ENCODE peak calls at places on chromosomes 4 and X, in five cellular contexts. One of them, this sample, is unnamed. For H3K4me1, the result is how much of the 10 kb centered on the place peaks cover.

GRCh38 chr4:3729188-3729884 is 36.8 kb upstream of the ADRA2C start:
- DNase-seq in suprapubic skin: no peak
- DNase-seq in endothelial cell of umbilical vein: no peak
- DNase-seq in heart left ventricle: no peak
- DNase-seq in gastrocnemius medialis: no peak
- DNase-seq in this sample: no peak

GRCh38 chr4:106329027-106329618 is 12.8 kb downstream of the AIMP1 start:
- DNase-seq in gastrocnemius medialis: no peak
- DNase-seq in heart left ventricle: no peak
- DNase-seq in endothelial cell of umbilical vein: peak
- DNase-seq in suprapubic skin: no peak
- DNase-seq in this sample: no peak

GRCh38 chr4:95317124-95317820 is 231.5 kb downstream of the UNC5C start:
- DNase-seq in heart left ventricle: no peak
- DNase-seq in endothelial cell of umbilical vein: peak
- DNase-seq in gastrocnemius medialis: no peak
- DNase-seq in suprapubic skin: no peak
- DNase-seq in this sample: no peak

GRCh38 chrX:109954333-109954732 is 48.6 kb upstream of the TMEM164 start:
- DNase-seq in heart left ventricle: no peak
- DNase-seq in gastrocnemius medialis: no peak
- DNase-seq in endothelial cell of umbilical vein: peak
- DNase-seq in suprapubic skin: no peak
- DNase-seq in this sample: no peak

GRCh38 chr4:85398276-85398675 is 76.7 kb upstream of the ARHGAP24 start:
- DNase-seq in suprapubic skin: no peak
- DNase-seq in endothelial cell of umbilical vein: no peak
- DNase-seq in heart left ventricle: peak
- DNase-seq in gastrocnemius medialis: no peak
- DNase-seq in this sample: no peak

GRCh38 chrX:132594129-132594528 is 105.3 kb upstream of the MBNL3 start:
- DNase-seq in heart left ventricle: no peak
- DNase-seq in endothelial cell of umbilical vein: no peak
- DNase-seq in suprapubic skin: no peak
- DNase-seq in gastrocnemius medialis: no peak
- DNase-seq in this sample: no peak

GRCh38 chrX:7132335-7133035 is 15.0 kb upstream of the STS start:
- DNase-seq in heart left ventricle: peak
- DNase-seq in gastrocnemius medialis: no peak
- DNase-seq in suprapubic skin: no peak
- DNase-seq in endothelial cell of umbilical vein: peak
- DNase-seq in this sample: no peak

GRCh38 chr4:60962286-60962685 is 237.8 kb upstream of the ADGRL3 start:
- DNase-seq in heart left ventricle: no peak
- DNase-seq in gastrocnemius medialis: no peak
- DNase-seq in endothelial cell of umbilical vein: no peak
- DNase-seq in suprapubic skin: no peak
- DNase-seq in this sample: no peak

GRCh38 chrX:138754861-138755260 is 43.3 kb upstream of the FGF13 start:
- DNase-seq in endothelial cell of umbilical vein: no peak
- DNase-seq in gastrocnemius medialis: no peak
- DNase-seq in suprapubic skin: no peak
- DNase-seq in heart left ventricle: no peak
- DNase-seq in this sample: no peak

GRCh38 chrX:47918274-47918673 is 81.6 kb downstream of the ZNF81 start:
- DNase-seq in suprapubic skin: no peak
- DNase-seq in gastrocnemius medialis: no peak
- DNase-seq in endothelial cell of umbilical vein: no peak
- DNase-seq in heart left ventricle: no peak
- DNase-seq in this sample: no peak

GRCh38 chr4:10192331-10192730 is 75.7 kb upstream of the WDR1 start:
- DNase-seq in suprapubic skin: no peak
- DNase-seq in heart left ventricle: no peak
- DNase-seq in gastrocnemius medialis: no peak
- DNase-seq in endothelial cell of umbilical vein: no peak
- DNase-seq in this sample: no peak

GRCh38 chrX:136525738-136526606 is 6.0 kb upstream of the VGLL1 start:
- DNase-seq in suprapubic skin: no peak
- DNase-seq in gastrocnemius medialis: peak
- DNase-seq in endothelial cell of umbilical vein: peak
- DNase-seq in heart left ventricle: peak
- DNase-seq in this sample: no peak

GRCh38 chr4:165204462-165204830 is 2.9 kb upstream of the KLHL2 start:
- DNase-seq in endothelial cell of umbilical vein: peak
- DNase-seq in heart left ventricle: no peak
- DNase-seq in suprapubic skin: no peak
- DNase-seq in gastrocnemius medialis: no peak
- DNase-seq in this sample: no peak

GRCh38 chrX:18654873-18655836 is 16.8 kb downstream of the RS1 start:
- DNase-seq in gastrocnemius medialis: no peak
- DNase-seq in suprapubic skin: no peak
- DNase-seq in heart left ventricle: no peak
- DNase-seq in endothelial cell of umbilical vein: no peak
- DNase-seq in this sample: no peak

GRCh38 chrX:29229802-29230201 is 642.6 kb downstream of the IL1RAPL1 start:
- DNase-seq in heart left ventricle: no peak
- DNase-seq in suprapubic skin: no peak
- DNase-seq in gastrocnemius medialis: no peak
- DNase-seq in endothelial cell of umbilical vein: no peak
- DNase-seq in this sample: no peak

DNA sequence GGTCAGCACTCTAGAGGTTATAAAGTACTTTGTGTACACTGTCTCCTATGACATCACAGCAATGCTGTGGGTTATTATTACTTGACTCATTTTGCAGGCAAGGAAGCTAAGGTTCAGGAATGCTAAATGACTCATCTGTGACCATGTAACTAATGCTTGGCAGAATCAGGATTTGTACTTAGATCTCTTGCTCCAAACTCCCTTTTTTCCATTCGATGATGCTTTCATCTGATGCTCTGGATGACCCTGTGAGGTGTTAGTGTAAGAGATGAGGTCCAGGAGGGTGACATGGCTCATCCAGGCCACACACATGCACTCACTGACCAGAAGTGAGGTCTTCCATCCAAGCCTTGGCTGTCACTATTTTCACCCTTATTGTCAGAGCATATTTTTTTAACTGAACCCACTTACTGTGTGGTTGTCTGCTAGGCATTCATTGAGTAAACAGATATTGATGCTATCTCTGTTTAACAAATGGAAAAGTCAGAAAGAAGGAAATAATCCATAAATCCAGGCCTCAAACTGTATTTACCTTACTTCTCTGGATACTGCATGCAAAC is 59.0 kb downstream of the RHOH start:
- DNase-seq in heart left ventricle: no peak
- DNase-seq in gastrocnemius medialis: no peak
- DNase-seq in endothelial cell of umbilical vein: peak
- DNase-seq in suprapubic skin: no peak
- DNase-seq in this sample: no peak
- H3K27ac ChIP-seq in heart left ventricle: no peak
- H3K27ac ChIP-seq in gastrocnemius medialis: no peak
- H3K27ac ChIP-seq in endothelial cell of umbilical vein: peak
- H3K27ac ChIP-seq in suprapubic skin: no peak
- H3K27ac ChIP-seq in this sample: no peak

DNA sequence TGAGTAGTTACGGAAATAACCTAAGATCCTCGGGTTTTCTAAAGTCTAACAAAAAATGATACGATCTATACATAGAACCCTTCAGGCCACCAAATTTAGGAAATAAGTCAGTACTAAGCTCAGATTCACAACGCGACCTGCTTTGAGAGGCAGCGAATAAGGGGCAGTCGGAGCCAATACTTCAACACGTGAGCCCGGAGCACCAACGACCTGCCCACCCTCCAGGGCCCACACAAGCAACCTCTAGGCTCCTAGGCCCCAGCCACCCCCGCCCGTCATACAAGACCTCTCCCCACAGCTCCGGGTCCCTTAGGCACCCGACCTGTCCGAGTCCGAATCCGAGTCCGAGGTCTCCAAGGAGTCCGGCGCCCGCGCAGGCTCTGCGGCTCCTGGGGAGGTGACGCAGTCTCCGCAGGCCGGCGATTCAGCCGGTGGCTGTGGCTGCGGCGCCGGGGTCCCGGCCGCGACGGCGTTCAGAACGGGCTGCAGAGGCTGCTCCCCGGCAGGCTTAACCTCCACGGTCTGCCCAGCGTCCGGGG is 580 bp downstream of the NAF1 start:
- DNase-seq in suprapubic skin: peak
- DNase-seq in gastrocnemius medialis: peak
- DNase-seq in endothelial cell of umbilical vein: peak
- DNase-seq in heart left ventricle: peak
- DNase-seq in this sample: peak
- TF ChIP-seq POLR2A in suprapubic skin: no peak
- TF ChIP-seq POLR2A in gastrocnemius medialis: no peak
- TF ChIP-seq POLR2A in endothelial cell of umbilical vein: no peak
- TF ChIP-seq POLR2A in heart left ventricle: no peak
- TF ChIP-seq POLR2A in this sample: no peak

GRCh38 chr4:159141193-159141592 is 38.3 kb downstream of the RAPGEF2 start:
- DNase-seq in suprapubic skin: no peak
- DNase-seq in gastrocnemius medialis: no peak
- DNase-seq in endothelial cell of umbilical vein: no peak
- DNase-seq in heart left ventricle: no peak
- DNase-seq in this sample: no peak
- H3K4me1 ChIP-seq in suprapubic skin: under half
- H3K4me1 ChIP-seq in gastrocnemius medialis: half or more
- H3K4me1 ChIP-seq in endothelial cell of umbilical vein: under half
- H3K4me1 ChIP-seq in heart left ventricle: half or more
- H3K4me1 ChIP-seq in this sample: under half

GRCh38 chrX:37686979-37687378 is 1.4 kb downstream of the XK start:
- DNase-seq in endothelial cell of umbilical vein: no peak
- DNase-seq in gastrocnemius medialis: no peak
- DNase-seq in heart left ventricle: no peak
- DNase-seq in suprapubic skin: no peak
- DNase-seq in this sample: no peak

GRCh38 chrX:37685452-37686347 is at the start of gene XK:
- DNase-seq in endothelial cell of umbilical vein: peak
- DNase-seq in heart left ventricle: peak
- DNase-seq in suprapubic skin: no peak
- DNase-seq in gastrocnemius medialis: peak
- DNase-seq in this sample: peak

GRCh38 chrX:37684918-37685317 is 673 bp upstream of the XK start:
- DNase-seq in heart left ventricle: no peak
- DNase-seq in endothelial cell of umbilical vein: no peak
- DNase-seq in suprapubic skin: no peak
- DNase-seq in gastrocnemius medialis: no peak
- DNase-seq in this sample: no peak

GRCh38 chrX:37686348-37686736 is 751 bp downstream of the XK start:
- DNase-seq in gastrocnemius medialis: no peak
- DNase-seq in suprapubic skin: no peak
- DNase-seq in heart left ventricle: no peak
- DNase-seq in endothelial cell of umbilical vein: no peak
- DNase-seq in this sample: no peak

GRCh38 chrX:37684426-37684825 is 1.2 kb upstream of the XK start:
- DNase-seq in heart left ventricle: no peak
- DNase-seq in endothelial cell of umbilical vein: no peak
- DNase-seq in suprapubic skin: no peak
- DNase-seq in gastrocnemius medialis: peak
- DNase-seq in this sample: no peak
- H3K27ac ChIP-seq in heart left ventricle: peak
- H3K27ac ChIP-seq in endothelial cell of umbilical vein: no peak
- H3K27ac ChIP-seq in suprapubic skin: no peak
- H3K27ac ChIP-seq in gastrocnemius medialis: peak
- H3K27ac ChIP-seq in this sample: no peak

This sample was measured in spleen.